ENCODE peak calls at places on chromosome 18, in five cellular contexts. P is HEK293T, Y is SK-N-SH, K is K562, I is GM12878. E is an unnamed sample.

GRCh38 chr18:58671941-58672565 is 788 bp downstream of the MALT1 start:
- DNase-seq in P (peak), Y (no peak), K (no peak), I (no peak), E (no peak)

GRCh38 chr18:58028109-58028784 is 15.8 kb upstream of the NEDD4L start:
- DNase-seq in P (no peak), Y (no peak), K (no peak), I (no peak), E (no peak)

GRCh38 chr18:66457245-66457644 is 146.6 kb downstream of the CDH19 start:
- DNase-seq in P (no peak), Y (no peak), K (no peak), I (no peak), E (no peak)

GRCh38 chr18:70337139-70337972 is 48.5 kb downstream of the SOCS6 start:
- DNase-seq in P (peak), Y (no peak), K (peak), I (no peak), E (peak)

GRCh38 chr18:13445241-13445897 is 226.8 kb downstream of the LDLRAD4 start:
- DNase-seq in P (no peak), Y (no peak), K (no peak), I (no peak), E (no peak)

GRCh38 chr18:26981373-26982082 is 116.0 kb upstream of the AQP4 start:
- DNase-seq in P (no peak), Y (no peak), K (no peak), I (no peak), E (no peak)

GRCh38 chr18:10131036-10131774 is 217.4 kb downstream of the VAPA start:
- DNase-seq in P (peak), Y (peak), K (no peak), I (no peak), E (no peak)

GRCh38 chr18:11529081-11529480 is 80.3 kb upstream of the SLC35G4 start:
- DNase-seq in P (no peak), Y (no peak), K (no peak), I (no peak), E (no peak)

GRCh38 chr18:74453011-74453571 is 4.0 kb downstream of the DIPK1C start:
- DNase-seq in P (no peak), Y (no peak), K (no peak), I (no peak), E (no peak)

GRCh38 chr18:69689081-69689759 is 258.5 kb downstream of the CD226 start:
- DNase-seq in P (no peak), Y (no peak), K (no peak), I (no peak), E (no peak)

GRCh38 chr18:11323359-11323819 is 174.0 kb upstream of the PIEZO2 start:
- DNase-seq in P (peak), Y (no peak), K (no peak), I (no peak), E (peak)

GRCh38 chr18:68083131-68083530 is 566.6 kb upstream of the DSEL start:
- DNase-seq in P (no peak), Y (no peak), K (no peak), I (no peak), E (no peak)

GRCh38 chr18:41593276-41593675 is 361.8 kb upstream of the PIK3C3 start:
- DNase-seq in P (no peak), Y (no peak), K (no peak), I (no peak), E (no peak)

GRCh38 chr18:808502-808901 is 3.5 kb downstream of the YES1 start:
- DNase-seq in P (no peak), Y (no peak), K (no peak), I (no peak), E (no peak)

GRCh38 chr18:706438-706837 is 6.0 kb downstream of the ENOSF1 start:
- DNase-seq in P (no peak), Y (no peak), K (no peak), I (no peak), E (no peak)

GRCh38 chr18:23071285-23071684 is 64.0 kb upstream of the CABLES1 start:
- DNase-seq in P (no peak), Y (no peak), K (no peak), I (peak), E (no peak)

GRCh38 chr18:70333757-70334156 is 44.9 kb downstream of the SOCS6 start:
- DNase-seq in P (no peak), Y (no peak), K (no peak), I (no peak), E (peak)

GRCh38 chr18:42931501-42931900 is 184.0 kb downstream of the RIT2 start:
- DNase-seq in P (no peak), Y (no peak), K (no peak), I (no peak), E (no peak)

GRCh38 chr18:38872342-38872741 is 1306.7 kb upstream of the CELF4 start:
- DNase-seq in P (no peak), Y (no peak), K (no peak), I (no peak), E (no peak)

GRCh38 chr18:13566941-13567762 is 159.2 kb downstream of the FAM210A start:
- DNase-seq in P (no peak), Y (no peak), K (no peak), I (peak), E (no peak)

GRCh38 chr18:53984021-53984420 is 240.4 kb downstream of the MBD2 start:
- DNase-seq in P (no peak), Y (no peak), K (no peak), I (no peak), E (no peak)

GRCh38 chr18:3449702-3450357 is at the start of gene TGIF1:
- DNase-seq in P (peak), Y (peak), K (peak), I (no peak), E (peak)

GRCh38 chr18:11320981-11321380 is 171.6 kb upstream of the PIEZO2 start:
- DNase-seq in P (no peak), Y (no peak), K (no peak), I (no peak), E (no peak)

GRCh38 chr18:70322385-70322784 is 33.5 kb downstream of the SOCS6 start:
- DNase-seq in P (no peak), Y (no peak), K (no peak), I (no peak), E (no peak)

GRCh38 chr18:65620076-65620696 is 130.6 kb upstream of the CDH7 start:
- DNase-seq in P (no peak), Y (no peak), K (no peak), I (no peak), E (no peak)

GRCh38 chr18:11387880-11388279 is 221.5 kb upstream of the SLC35G4 start:
- DNase-seq in P (peak), Y (peak), K (peak), I (no peak), E (peak)

GRCh38 chr18:79518028-79518682 is 122.4 kb downstream of the NFATC1 start:
- DNase-seq in P (no peak), Y (no peak), K (no peak), I (no peak), E (no peak)

GRCh38 chr18:71784777-71785176 is 759.4 kb downstream of the CBLN2 start:
- DNase-seq in P (peak), Y (peak), K (peak), I (no peak), E (peak)

GRCh38 chr18:36078751-36079529 is 11.6 kb upstream of the RPRD1A start:
- DNase-seq in P (no peak), Y (no peak), K (no peak), I (no peak), E (peak)

GRCh38 chr18:58195278-58195721 is 151.3 kb downstream of the NEDD4L start:
- DNase-seq in P (no peak), Y (no peak), K (no peak), I (no peak), E (no peak)

GRCh38 chr18:56431551-56431950 is 206.8 kb downstream of the TXNL1 start:
- DNase-seq in P (no peak), Y (no peak), K (no peak), I (no peak), E (no peak)

GRCh38 chr18:62834715-62835114 is 119.4 kb downstream of the PHLPP1 start:
- DNase-seq in P (no peak), Y (no peak), K (no peak), I (no peak), E (no peak)

GRCh38 chr18:79018911-79019310 is 39.3 kb downstream of the SALL3 start:
- DNase-seq in P (no peak), Y (no peak), K (no peak), I (no peak), E (no peak)

GRCh38 chr18:25019086-25019860 is 332.7 kb downstream of the ZNF521 start:
- DNase-seq in P (no peak), Y (no peak), K (no peak), I (no peak), E (no peak)

DNA sequence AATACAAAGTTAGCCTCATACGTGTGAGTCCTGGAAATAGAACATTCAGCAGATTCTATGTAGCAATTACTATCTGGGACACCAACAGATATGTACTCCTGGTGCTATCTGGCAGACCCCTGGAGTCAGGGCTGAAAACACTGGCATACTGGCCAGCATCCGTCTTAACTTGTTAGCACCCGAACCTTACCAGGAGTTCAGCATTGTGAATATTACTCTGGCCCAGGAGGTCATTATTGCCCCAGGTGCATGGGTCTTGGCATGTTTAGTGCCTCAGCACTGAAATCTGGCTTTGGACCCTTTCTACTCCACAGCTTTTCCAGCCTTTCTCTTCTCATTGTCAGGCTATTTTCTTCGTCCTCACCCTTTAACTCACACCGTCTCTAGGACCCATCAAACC is 11.9 kb upstream of the NDUFV2 start:
- DNase-seq in P (no peak), Y (no peak), K (no peak), I (no peak), E (no peak)
- TF ChIP-seq FOXM1 in P (no peak), Y (no peak), K (no peak), I (no peak), E (no peak)

GRCh38 chr18:37550118-37550875 is 15.3 kb downstream of the CELF4 start:
- DNase-seq in P (no peak), Y (peak), K (no peak), I (no peak), E (no peak)
- TF ChIP-seq FOXM1 in P (no peak), Y (no peak), K (no peak), I (no peak), E (no peak)

GRCh38 chr18:76451475-76452331 is 43.3 kb downstream of the ZNF516 start:
- DNase-seq in P (no peak), Y (no peak), K (no peak), I (no peak), E (no peak)
- TF ChIP-seq FOXM1 in P (no peak), Y (no peak), K (no peak), I (peak), E (no peak)

DNA sequence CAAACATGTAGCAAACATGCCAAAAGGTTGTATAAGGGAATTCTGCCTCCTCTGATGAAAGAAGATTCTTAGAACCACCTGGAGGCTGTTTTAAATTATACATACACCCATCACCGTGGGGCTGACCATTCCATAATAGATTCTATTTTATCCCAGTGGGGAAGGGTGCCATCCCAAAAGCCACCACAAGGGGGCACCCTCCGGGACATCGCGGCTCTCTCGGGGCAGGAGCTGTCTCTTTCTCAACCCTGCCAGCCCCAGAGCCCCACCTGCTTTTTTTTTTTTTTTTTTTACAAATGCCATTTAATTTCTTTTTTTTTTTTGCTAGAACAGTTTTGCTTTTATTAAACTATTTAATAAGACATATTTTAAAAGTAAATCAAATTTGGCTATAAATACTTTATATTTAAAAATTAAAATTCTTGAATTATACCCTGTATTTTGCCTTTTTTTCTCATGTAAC is 8.6 kb upstream of the MTCL1 start:
- DNase-seq in P (peak), Y (peak), K (peak), I (no peak), E (peak)
- TF ChIP-seq FOXM1 in P (no peak), Y (no peak), K (no peak), I (no peak), E (no peak)

DNA sequence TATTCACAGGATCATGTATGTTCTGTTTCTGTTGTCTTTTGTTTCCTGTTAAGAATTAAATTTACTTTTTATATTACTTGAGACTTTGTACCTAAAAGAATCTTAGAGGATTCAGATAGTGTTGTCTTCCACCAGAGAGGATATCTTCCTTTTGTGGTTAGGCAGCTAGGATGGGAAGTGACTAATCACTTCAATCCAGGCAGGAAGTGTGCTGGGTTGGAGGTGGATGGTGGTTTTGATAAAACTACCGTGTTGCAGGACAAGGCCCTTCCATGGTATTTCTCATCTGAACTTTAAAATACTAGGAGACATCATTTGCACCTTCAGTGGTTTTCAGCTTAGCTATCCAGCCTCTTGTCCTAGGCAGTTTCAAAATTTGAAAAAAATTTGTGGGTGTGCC is 728.6 kb upstream of the CDH2 start:
- DNase-seq in P (no peak), Y (no peak), K (no peak), I (no peak), E (no peak)
- TF ChIP-seq FOXM1 in P (no peak), Y (no peak), K (no peak), I (no peak), E (no peak)

GRCh38 chr18:77650799-77651385 is 401.2 kb downstream of the GALR1 start:
- DNase-seq in P (peak), Y (peak), K (peak), I (no peak), E (peak)
- TF ChIP-seq FOXM1 in P (no peak), Y (no peak), K (no peak), I (no peak), E (no peak)

GRCh38 chr18:77062518-77063003 is 70.0 kb downstream of the MBP start:
- DNase-seq in P (no peak), Y (no peak), K (no peak), I (peak), E (no peak)
- TF ChIP-seq FOXM1 in P (no peak), Y (no peak), K (no peak), I (peak), E (no peak)

E was measured in HepG2.